ENCODE peak calls at places on chromosomes 7 and 10, in five cellular contexts. One of them, this sample, is unnamed.

GRCh38 chr7:54187886-54188518 is 354.2 kb upstream of the VSTM2A start:
- DNase-seq in NCI-H1092: no peak
- DNase-seq in left lung: no peak
- DNase-seq in right lobe of liver: no peak
- DNase-seq in posterior cingulate gyrus: no peak
- DNase-seq in this sample: no peak

GRCh38 chr7:149245244-149245643 is 5.8 kb downstream of the ZNF212 start:
- DNase-seq in NCI-H1092: no peak
- DNase-seq in left lung: no peak
- DNase-seq in right lobe of liver: no peak
- DNase-seq in posterior cingulate gyrus: no peak
- DNase-seq in this sample: no peak

GRCh38 chr10:30719832-30720231 is 90.3 kb upstream of the LYZL2 start:
- DNase-seq in NCI-H1092: no peak
- DNase-seq in left lung: no peak
- DNase-seq in right lobe of liver: no peak
- DNase-seq in posterior cingulate gyrus: no peak
- DNase-seq in this sample: no peak

GRCh38 chr10:103576862-103577261 is 83.4 kb downstream of the NEURL1 start:
- DNase-seq in NCI-H1092: peak
- DNase-seq in left lung: no peak
- DNase-seq in right lobe of liver: no peak
- DNase-seq in posterior cingulate gyrus: no peak
- DNase-seq in this sample: peak

GRCh38 chr7:4958477-4959301 is at the start of gene MMD2:
- DNase-seq in NCI-H1092: no peak
- DNase-seq in left lung: no peak
- DNase-seq in right lobe of liver: no peak
- DNase-seq in posterior cingulate gyrus: peak
- DNase-seq in this sample: no peak

GRCh38 chr10:43785252-43785651 is 136.6 kb upstream of the ZNF32 start:
- DNase-seq in NCI-H1092: no peak
- DNase-seq in left lung: no peak
- DNase-seq in right lobe of liver: no peak
- DNase-seq in posterior cingulate gyrus: no peak
- DNase-seq in this sample: no peak

GRCh38 chr7:5382281-5383041 is 41.2 kb downstream of the TNRC18 start:
- DNase-seq in NCI-H1092: no peak
- DNase-seq in left lung: no peak
- DNase-seq in right lobe of liver: no peak
- DNase-seq in posterior cingulate gyrus: peak
- DNase-seq in this sample: no peak

GRCh38 chr10:132961864-132962622 is 19.7 kb upstream of the CFAP46 start:
- DNase-seq in NCI-H1092: peak
- DNase-seq in left lung: peak
- DNase-seq in right lobe of liver: peak
- DNase-seq in posterior cingulate gyrus: peak
- DNase-seq in this sample: peak

GRCh38 chr10:122575776-122576175 is 15.2 kb downstream of the DMBT1 start:
- DNase-seq in NCI-H1092: no peak
- DNase-seq in left lung: no peak
- DNase-seq in right lobe of liver: no peak
- DNase-seq in posterior cingulate gyrus: no peak
- DNase-seq in this sample: no peak

GRCh38 chr10:101031796-101032636 is 982 bp downstream of the SFXN3 start:
- DNase-seq in NCI-H1092: peak
- DNase-seq in left lung: peak
- DNase-seq in right lobe of liver: peak
- DNase-seq in posterior cingulate gyrus: peak
- DNase-seq in this sample: peak

GRCh38 chr10:7408003-7408493 is 2.8 kb downstream of the SFMBT2 start:
- DNase-seq in NCI-H1092: no peak
- DNase-seq in left lung: peak
- DNase-seq in right lobe of liver: peak
- DNase-seq in posterior cingulate gyrus: peak
- DNase-seq in this sample: peak

GRCh38 chr10:132881186-132881920 is 61.0 kb downstream of the CFAP46 start:
- DNase-seq in NCI-H1092: no peak
- DNase-seq in left lung: peak
- DNase-seq in right lobe of liver: peak
- DNase-seq in posterior cingulate gyrus: peak
- DNase-seq in this sample: no peak

GRCh38 chr10:67612577-67613537 is 83.1 kb downstream of the CTNNA3 start:
- DNase-seq in NCI-H1092: no peak
- DNase-seq in left lung: no peak
- DNase-seq in right lobe of liver: no peak
- DNase-seq in posterior cingulate gyrus: no peak
- DNase-seq in this sample: no peak

GRCh38 chr10:93319855-93320254 is 162.3 kb downstream of the MYOF start:
- DNase-seq in NCI-H1092: peak
- DNase-seq in left lung: no peak
- DNase-seq in right lobe of liver: no peak
- DNase-seq in posterior cingulate gyrus: no peak
- DNase-seq in this sample: no peak

GRCh38 chr7:116329845-116330503 is 119.6 kb downstream of the TES start:
- DNase-seq in NCI-H1092: no peak
- DNase-seq in left lung: no peak
- DNase-seq in right lobe of liver: no peak
- DNase-seq in posterior cingulate gyrus: no peak
- DNase-seq in this sample: no peak

GRCh38 chr10:69703766-69704191 is 73.7 kb downstream of the FAM241B start:
- DNase-seq in NCI-H1092: no peak
- DNase-seq in left lung: no peak
- DNase-seq in right lobe of liver: no peak
- DNase-seq in posterior cingulate gyrus: no peak
- DNase-seq in this sample: no peak

GRCh38 chr7:20440472-20441105 is 109.9 kb downstream of the ITGB8 start:
- DNase-seq in NCI-H1092: no peak
- DNase-seq in left lung: no peak
- DNase-seq in right lobe of liver: no peak
- DNase-seq in posterior cingulate gyrus: peak
- DNase-seq in this sample: peak

GRCh38 chr7:48511021-48511579 is 339.8 kb downstream of the ABCA13 start:
- DNase-seq in NCI-H1092: no peak
- DNase-seq in left lung: no peak
- DNase-seq in right lobe of liver: no peak
- DNase-seq in posterior cingulate gyrus: peak
- DNase-seq in this sample: no peak

GRCh38 chr10:130012129-130012528 is 48.1 kb upstream of the EBF3 start:
- DNase-seq in NCI-H1092: no peak
- DNase-seq in left lung: no peak
- DNase-seq in right lobe of liver: no peak
- DNase-seq in posterior cingulate gyrus: no peak
- DNase-seq in this sample: no peak

GRCh38 chr7:876972-877311 is 588 bp downstream of the GET4 start:
- DNase-seq in NCI-H1092: no peak
- DNase-seq in left lung: peak
- DNase-seq in right lobe of liver: no peak
- DNase-seq in posterior cingulate gyrus: no peak
- DNase-seq in this sample: no peak

GRCh38 chr7:116328161-116328560 is 117.8 kb downstream of the TES start:
- DNase-seq in NCI-H1092: no peak
- DNase-seq in left lung: no peak
- DNase-seq in right lobe of liver: no peak
- DNase-seq in posterior cingulate gyrus: no peak
- DNase-seq in this sample: no peak

GRCh38 chr7:99096124-99096887 is 47.6 kb downstream of the SMURF1 start:
- DNase-seq in NCI-H1092: no peak
- DNase-seq in left lung: no peak
- DNase-seq in right lobe of liver: no peak
- DNase-seq in posterior cingulate gyrus: no peak
- DNase-seq in this sample: no peak

GRCh38 chr10:54402576-54402975 is 398.5 kb downstream of the PCDH15 start:
- DNase-seq in NCI-H1092: no peak
- DNase-seq in left lung: no peak
- DNase-seq in right lobe of liver: no peak
- DNase-seq in posterior cingulate gyrus: no peak
- DNase-seq in this sample: no peak

GRCh38 chr10:114471906-114472873 is 67.9 kb upstream of the AFAP1L2 start:
- DNase-seq in NCI-H1092: no peak
- DNase-seq in left lung: no peak
- DNase-seq in right lobe of liver: no peak
- DNase-seq in posterior cingulate gyrus: no peak
- DNase-seq in this sample: peak

GRCh38 chr7:17090751-17091150 is 207.7 kb upstream of the AHR start:
- DNase-seq in NCI-H1092: no peak
- DNase-seq in left lung: no peak
- DNase-seq in right lobe of liver: no peak
- DNase-seq in posterior cingulate gyrus: no peak
- DNase-seq in this sample: no peak

GRCh38 chr7:36316319-36316718 is 73.3 kb upstream of the ANLN start:
- DNase-seq in NCI-H1092: no peak
- DNase-seq in left lung: no peak
- DNase-seq in right lobe of liver: no peak
- DNase-seq in posterior cingulate gyrus: no peak
- DNase-seq in this sample: no peak

GRCh38 chr10:86365346-86366032 is 1.1 kb downstream of the GRID1 start:
- DNase-seq in NCI-H1092: no peak
- DNase-seq in left lung: peak
- DNase-seq in right lobe of liver: no peak
- DNase-seq in posterior cingulate gyrus: peak
- DNase-seq in this sample: no peak

GRCh38 chr10:8057636-8058273 is 3.3 kb downstream of the GATA3 start:
- DNase-seq in NCI-H1092: no peak
- DNase-seq in left lung: no peak
- DNase-seq in right lobe of liver: no peak
- DNase-seq in posterior cingulate gyrus: no peak
- DNase-seq in this sample: no peak

GRCh38 chr7:155214328-155214986 is 83.2 kb upstream of the INSIG1 start:
- DNase-seq in NCI-H1092: peak
- DNase-seq in left lung: peak
- DNase-seq in right lobe of liver: peak
- DNase-seq in posterior cingulate gyrus: peak
- DNase-seq in this sample: peak

GRCh38 chr7:46390042-46390441 is 469.0 kb upstream of the IGFBP3 start:
- DNase-seq in NCI-H1092: no peak
- DNase-seq in left lung: no peak
- DNase-seq in right lobe of liver: no peak
- DNase-seq in posterior cingulate gyrus: no peak
- DNase-seq in this sample: no peak

GRCh38 chr7:141568227-141568626 is 17.0 kb downstream of the AGK start:
- DNase-seq in NCI-H1092: no peak
- DNase-seq in left lung: no peak
- DNase-seq in right lobe of liver: no peak
- DNase-seq in posterior cingulate gyrus: no peak
- DNase-seq in this sample: no peak

GRCh38 chr10:43825984-43826383 is 177.3 kb upstream of the ZNF32 start:
- DNase-seq in NCI-H1092: no peak
- DNase-seq in left lung: no peak
- DNase-seq in right lobe of liver: no peak
- DNase-seq in posterior cingulate gyrus: no peak
- DNase-seq in this sample: no peak

GRCh38 chr10:35685402-35685801 is 43.3 kb upstream of the FZD8 start:
- DNase-seq in NCI-H1092: no peak
- DNase-seq in left lung: no peak
- DNase-seq in right lobe of liver: no peak
- DNase-seq in posterior cingulate gyrus: no peak
- DNase-seq in this sample: no peak

GRCh38 chr7:107902381-107902780 is 11.4 kb downstream of the DLD start:
- DNase-seq in NCI-H1092: no peak
- DNase-seq in left lung: no peak
- DNase-seq in right lobe of liver: no peak
- DNase-seq in posterior cingulate gyrus: no peak
- DNase-seq in this sample: no peak

GRCh38 chr10:4766449-4766848 is 59.6 kb upstream of the AKR1E2 start:
- DNase-seq in NCI-H1092: no peak
- DNase-seq in left lung: no peak
- DNase-seq in right lobe of liver: no peak
- DNase-seq in posterior cingulate gyrus: no peak
- DNase-seq in this sample: no peak

GRCh38 chr7:151378011-151378410 is 31.8 kb downstream of the WDR86 start:
- DNase-seq in NCI-H1092: no peak
- DNase-seq in left lung: no peak
- DNase-seq in right lobe of liver: peak
- DNase-seq in posterior cingulate gyrus: peak
- DNase-seq in this sample: no peak

GRCh38 chr10:10677479-10677878 is 340.2 kb upstream of the CELF2 start:
- DNase-seq in NCI-H1092: no peak
- DNase-seq in left lung: peak
- DNase-seq in right lobe of liver: no peak
- DNase-seq in posterior cingulate gyrus: peak
- DNase-seq in this sample: peak

This sample was measured in mucosa of descending colon.